ENCODE peak calls at places on chromosomes 4 and X, in nine cellular contexts. K is astrocyte of the cerebellum; C is putamen; X is NCI-H2081; B is CD8-positive, alpha-beta T cell; S is suprapubic skin; G is G401; N is mucosa of descending colon; D is GM12865. O is an unnamed sample.

GRCh38 chr4:147768113-147768512 is 36.2 kb downstream of the ARHGAP10 start:
- DNase-seq in D (no peak), N (peak), K (no peak), G (no peak), X (no peak), C (no peak), B (no peak), S (no peak), O (no peak)

GRCh38 chr4:83850435-83850834 is 314.5 kb downstream of the GPAT3 start:
- DNase-seq in B (no peak), C (no peak), K (no peak), S (no peak), D (no peak), G (no peak), X (no peak), N (no peak), O (no peak)

GRCh38 chr4:76296421-76296820 is 10.1 kb upstream of the STBD1 start:
- DNase-seq in G (no peak), B (no peak), N (no peak), C (no peak), S (no peak), D (no peak), K (no peak), X (no peak), O (no peak)

GRCh38 chrX:51435101-51435500 is 61.3 kb downstream of the NUDT11 start:
- DNase-seq in B (no peak), C (no peak), N (no peak), X (no peak), S (no peak), D (no peak), G (no peak), K (no peak), O (no peak)

GRCh38 chr4:158578476-158578875 is 56.8 kb downstream of the RXFP1 start:
- DNase-seq in X (no peak), N (no peak), S (no peak), G (peak), B (no peak), D (no peak), C (no peak), K (peak), O (no peak)

GRCh38 chr4:67366341-67366861 is 178.9 kb downstream of the CENPC start:
- DNase-seq in N (no peak), B (no peak), D (no peak), K (no peak), S (no peak), X (no peak), C (no peak), G (no peak), O (no peak)

GRCh38 chr4:24802648-24803047 is 7.3 kb downstream of the SOD3 start:
- DNase-seq in N (no peak), D (no peak), B (no peak), S (peak), G (no peak), K (peak), C (no peak), X (no peak), O (no peak)

GRCh38 chr4:7160439-7160838 is 31.9 kb upstream of the SORCS2 start:
- DNase-seq in G (peak), C (peak), X (no peak), B (no peak), S (peak), K (no peak), D (no peak), N (no peak), O (no peak)

GRCh38 chrX:115595049-115595448 is 34.1 kb downstream of the PLS3 start:
- DNase-seq in B (no peak), D (no peak), C (no peak), S (no peak), X (no peak), N (no peak), K (no peak), G (no peak), O (no peak)

GRCh38 chr4:185717018-185717726 is 94.8 kb downstream of the SORBS2 start:
- DNase-seq in G (no peak), S (no peak), N (no peak), C (no peak), B (no peak), D (no peak), X (no peak), K (no peak), O (no peak)